ENCODE peak calls at places on chromosomes 13 and 19, in four cellular contexts. N is tibial nerve, D is SK-N-SH, M is pancreas. H is an unnamed sample.
A peak's percentile ranks its signal among the peaks of the same experiment; 100 is the strongest.

GRCh38 chr13:25478186-25478585 is 106.4 kb downstream of the ATP8A2 start:
- DNase-seq in N (no peak), M (no peak), D (no peak), H (no peak)

GRCh38 chr13:99651016-99651415 is 149.7 kb downstream of the TM9SF2 start:
- DNase-seq in M (no peak), D (no peak), N (no peak), H (no peak)

GRCh38 chr19:7534531-7534980 is 961 bp upstream of the PNPLA6 start:
- DNase-seq in M (peak; percentile 40), N (no peak), D (peak; percentile 80), H (no peak)

GRCh38 chr19:46221981-46222610 is 7.4 kb upstream of the IGFL1 start:
- DNase-seq in N (peak; percentile 25), D (no peak), M (peak; percentile 55), H (no peak)

GRCh38 chr13:49954674-49955455 is 18.7 kb upstream of the SPRYD7 start:
- DNase-seq in D (no peak), M (no peak), N (no peak), H (no peak)

GRCh38 chr13:110676057-110676510 is 29.8 kb downstream of the CARS2 start:
- DNase-seq in D (no peak), M (no peak), N (no peak), H (no peak)

GRCh38 chr13:36764957-36765356 is 54.1 kb upstream of the RFXAP start:
- DNase-seq in M (no peak), D (no peak), N (no peak), H (no peak)

GRCh38 chr13:47990427-47990826 is 10.6 kb downstream of the SUCLA2 start:
- DNase-seq in D (no peak), N (no peak), M (no peak), H (no peak)

GRCh38 chr13:41823486-41823885 is 137.4 kb downstream of the VWA8 start:
- DNase-seq in N (no peak), D (no peak), M (no peak), H (no peak)

GRCh38 chr13:28953714-28954113 is 133.6 kb downstream of the MTUS2 start:
- DNase-seq in N (no peak), M (no peak), D (no peak), H (no peak)

GRCh38 chr13:72109863-72110262 is 242.9 kb upstream of the DACH1 start:
- DNase-seq in D (no peak), M (no peak), N (no peak), H (no peak)

GRCh38 chr13:46321494-46322225 is 65.4 kb downstream of the RUBCNL start:
- DNase-seq in D (peak; percentile 52), M (peak; percentile 18), N (peak; percentile 28), H (peak; percentile 80)

GRCh38 chr13:42272115-42272756 is at the start of gene AKAP11:
- DNase-seq in M (no peak), N (no peak), D (no peak), H (no peak)

GRCh38 chr13:83168575-83168974 is 713.7 kb downstream of the SLITRK1 start:
- DNase-seq in N (no peak), M (no peak), D (no peak), H (no peak)

GRCh38 chr13:40404967-40405716 is 261.3 kb downstream of the FOXO1 start:
- DNase-seq in D (no peak), M (no peak), N (no peak), H (no peak)
- H3K27ac ChIP-seq in D (no peak overlapping the region), M (no peak overlapping the region), N (no peak overlapping the region), H (no peak overlapping the region)

GRCh38 chr19:4638828-4639530 is at the start of gene TNFAIP8L1:
- DNase-seq in N (peak; percentile 97), D (peak; percentile 100), M (peak; percentile 93), H (peak; percentile 99)

GRCh38 chr19:4641132-4641531 is 1.8 kb downstream of the TNFAIP8L1 start:
- DNase-seq in D (no peak), N (no peak), M (no peak), H (no peak)

GRCh38 chr19:4638330-4638729 is 986 bp upstream of the TNFAIP8L1 start:
- DNase-seq in M (no peak), D (no peak), N (no peak), H (no peak)

GRCh38 chr19:4639531-4640246 is 373 bp downstream of the TNFAIP8L1 start:
- DNase-seq in D (peak; percentile 74), M (no peak), N (no peak), H (peak; percentile 35)

GRCh38 chr19:4640247-4641000 is 1.1 kb downstream of the TNFAIP8L1 start:
- DNase-seq in M (no peak), N (no peak), D (no peak), H (no peak)
- H3K27ac ChIP-seq in M (no peak overlapping the region), N (no peak overlapping the region), D (no peak overlapping the region), H (peak overlapping the region; percentile 92)

DNA sequence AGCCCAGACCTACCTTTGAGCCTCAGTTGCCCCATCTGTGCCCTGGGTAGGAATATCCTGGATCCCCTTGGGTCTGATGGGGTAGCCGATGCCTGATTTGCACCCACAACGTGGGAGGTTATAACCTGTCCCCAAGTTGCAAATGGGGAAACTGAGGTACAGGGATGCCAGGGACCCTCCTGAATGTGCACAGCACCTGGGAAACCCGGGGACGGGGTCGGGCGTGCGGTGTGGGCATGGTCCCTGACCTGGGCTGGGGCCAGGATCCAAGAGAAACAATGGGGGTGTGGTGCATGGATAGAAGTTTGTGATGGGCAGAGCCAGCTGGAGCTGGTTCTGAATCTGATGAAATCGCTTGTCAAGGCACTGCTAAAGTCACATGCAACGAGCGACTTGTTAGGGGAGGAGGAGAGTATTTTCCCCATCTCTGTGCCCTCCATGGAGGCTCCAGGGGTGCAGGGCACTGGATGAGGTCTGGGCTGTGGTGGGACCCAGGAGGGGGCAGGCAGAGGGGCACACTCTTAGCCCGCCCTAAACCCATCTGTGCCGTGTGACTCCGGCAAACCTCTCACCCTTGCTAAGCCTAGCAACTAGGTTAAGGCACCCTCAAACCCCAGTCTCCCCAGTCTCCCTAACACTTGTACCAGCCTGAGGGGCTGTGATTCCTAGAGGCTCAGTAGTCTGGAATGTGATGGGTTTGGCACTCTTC is 739 bp downstream of the GDF15 start:
- DNase-seq in D (no peak), M (no peak), N (peak; percentile 22), H (no peak)
- H3K27ac ChIP-seq in D (peak overlapping the region; percentile 9), M (peak overlapping the region; percentile 48), N (peak overlapping the region; percentile 17), H (no peak overlapping the region)

GRCh38 chr13:109402976-109403375 is 383.4 kb downstream of the IRS2 start:
- DNase-seq in N (no peak), M (no peak), D (no peak), H (no peak)

GRCh38 chr13:109401307-109401706 is 385.1 kb downstream of the IRS2 start:
- DNase-seq in N (no peak), D (no peak), M (no peak), H (no peak)

GRCh38 chr13:109400625-109401257 is 385.6 kb downstream of the IRS2 start:
- DNase-seq in M (no peak), N (no peak), D (peak; percentile 64), H (no peak)

GRCh38 chr13:109400192-109400591 is 386.2 kb downstream of the IRS2 start:
- DNase-seq in D (no peak), N (no peak), M (no peak), H (no peak)

GRCh38 chr13:109401891-109402290 is 384.5 kb downstream of the IRS2 start:
- DNase-seq in N (no peak), D (no peak), M (no peak), H (no peak)
- H3K27ac ChIP-seq in N (no peak overlapping the region), D (no peak overlapping the region), M (no peak overlapping the region), H (no peak overlapping the region)